ENCODE peak calls at places on chromosomes 1 and 21, in six cellular contexts. K, R, M, H, N and G are unnamed samples. For H3K27me3, the result is how much of the 10 kb centered on the place peaks cover.

GRCh38 chr1:103514920-103515503 is 10.5 kb upstream of the RNPC3 start:
- DNase-seq in K (no peak), R (no peak), M (no peak), H (no peak), N (peak), G (peak)

GRCh38 chr1:159025043-159025442 is 15.3 kb downstream of the IFI16 start:
- DNase-seq in K (no peak), R (no peak), M (no peak), H (no peak), N (no peak), G (no peak)

GRCh38 chr1:36128126-36128904 is 3.3 kb upstream of the COL8A2 start:
- DNase-seq in K (no peak), R (no peak), M (no peak), H (peak), N (peak), G (no peak)

GRCh38 chr1:87226341-87226760 is 102.3 kb upstream of the LMO4 start:
- DNase-seq in K (peak), R (peak), M (peak), H (peak), N (peak), G (peak)

GRCh38 chr1:62066713-62067112 is 127.9 kb upstream of the L1TD1 start:
- DNase-seq in K (no peak), R (no peak), M (no peak), H (no peak), N (no peak), G (peak)

GRCh38 chr1:39081266-39082139 is 55.4 kb downstream of the NDUFS5 start:
- DNase-seq in K (no peak), R (no peak), M (no peak), H (no peak), N (peak), G (no peak)

GRCh38 chr1:179917601-179918429 is 35.7 kb downstream of the TOR1AIP1 start:
- DNase-seq in K (no peak), R (no peak), M (no peak), H (no peak), N (peak), G (no peak)

GRCh38 chr1:217881607-217882332 is 250.6 kb downstream of the SPATA17 start:
- DNase-seq in K (no peak), R (no peak), M (no peak), H (no peak), N (peak), G (no peak)

GRCh38 chr1:41741244-41741643 is 177.5 kb downstream of the HIVEP3 start:
- DNase-seq in K (no peak), R (no peak), M (no peak), H (no peak), N (no peak), G (no peak)

GRCh38 chr21:21631961-21632360 is 633.8 kb downstream of the NCAM2 start:
- DNase-seq in K (no peak), R (no peak), M (no peak), H (no peak), N (peak), G (peak)

GRCh38 chr1:245153645-245154428 is 948 bp upstream of the KIF26B start:
- DNase-seq in K (no peak), R (no peak), M (no peak), H (no peak), N (peak), G (no peak)

GRCh38 chr1:14794136-14794768 is 195.8 kb downstream of the KAZN start:
- DNase-seq in K (no peak), R (no peak), M (no peak), H (no peak), N (peak), G (no peak)

GRCh38 chr1:11831945-11832725 is 15.4 kb downstream of the NPPA start:
- DNase-seq in K (no peak), R (no peak), M (no peak), H (no peak), N (no peak), G (no peak)

GRCh38 chr1:167455786-167456446 is 62.4 kb downstream of the CD247 start:
- DNase-seq in K (no peak), R (peak), M (no peak), H (no peak), N (peak), G (peak)

GRCh38 chr1:173954179-173954578 is 37.1 kb upstream of the SERPINC1 start:
- DNase-seq in K (no peak), R (no peak), M (no peak), H (no peak), N (peak), G (no peak)

GRCh38 chr1:107640207-107640606 is 324.8 kb downstream of the VAV3 start:
- DNase-seq in K (no peak), R (no peak), M (no peak), H (no peak), N (no peak), G (no peak)

GRCh38 chr1:221877365-221877764 is 135.5 kb upstream of the DUSP10 start:
- DNase-seq in K (no peak), R (no peak), M (no peak), H (no peak), N (no peak), G (no peak)

GRCh38 chr1:36366091-36366661 is 19.5 kb downstream of the STK40 start:
- DNase-seq in K (peak), R (no peak), M (no peak), H (no peak), N (peak), G (no peak)

GRCh38 chr1:94309829-94310569 is 72.6 kb upstream of the ARHGAP29 start:
- DNase-seq in K (no peak), R (no peak), M (no peak), H (no peak), N (no peak), G (no peak)

GRCh38 chr1:6172549-6172948 is 7.6 kb downstream of the CHD5 start:
- DNase-seq in K (no peak), R (no peak), M (no peak), H (no peak), N (no peak), G (no peak)

GRCh38 chr21:35035116-35035515 is 14.0 kb downstream of the RUNX1 start:
- DNase-seq in K (no peak), R (no peak), M (no peak), H (no peak), N (no peak), G (no peak)

GRCh38 chr1:225881081-225882007 is 836 bp downstream of the TMEM63A start:
- DNase-seq in K (peak), R (peak), M (no peak), H (peak), N (peak), G (peak)

GRCh38 chr1:151508721-151509292 is 2.4 kb upstream of the CGN start:
- DNase-seq in K (no peak), R (peak), M (no peak), H (peak), N (peak), G (peak)

GRCh38 chr1:29083318-29084195 is 40.1 kb downstream of the TMEM200B start:
- DNase-seq in K (no peak), R (no peak), M (no peak), H (no peak), N (no peak), G (no peak)

GRCh38 chr1:161241682-161242081 is 3.7 kb upstream of the NR1I3 start:
- DNase-seq in K (no peak), R (no peak), M (no peak), H (no peak), N (no peak), G (no peak)

GRCh38 chr1:214102907-214103306 is 115.1 kb downstream of the PROX1 start:
- DNase-seq in K (no peak), R (no peak), M (peak), H (no peak), N (peak), G (no peak)

GRCh38 chr21:28704746-28705145 is 287.9 kb downstream of the LTN1 start:
- DNase-seq in K (no peak), R (no peak), M (no peak), H (peak), N (peak), G (no peak)

GRCh38 chr1:183293856-183294255 is 107.8 kb downstream of the LAMC2 start:
- DNase-seq in K (no peak), R (no peak), M (no peak), H (no peak), N (no peak), G (no peak)

GRCh38 chr1:216822480-216822879 is 99.3 kb upstream of the ESRRG start:
- DNase-seq in K (no peak), R (no peak), M (no peak), H (no peak), N (no peak), G (no peak)

GRCh38 chr21:35050348-35051286 is 1.5 kb upstream of the RUNX1 start:
- DNase-seq in K (no peak), R (no peak), M (no peak), H (no peak), N (peak), G (no peak)

GRCh38 chr1:193633991-193634390 is 447.6 kb upstream of the B3GALT2 start:
- DNase-seq in K (no peak), R (no peak), M (no peak), H (no peak), N (no peak), G (no peak)

GRCh38 chr1:159825564-159825963 is 1.1 kb upstream of the SLAMF8 start:
- DNase-seq in K (no peak), R (no peak), M (no peak), H (no peak), N (no peak), G (no peak)

DNA sequence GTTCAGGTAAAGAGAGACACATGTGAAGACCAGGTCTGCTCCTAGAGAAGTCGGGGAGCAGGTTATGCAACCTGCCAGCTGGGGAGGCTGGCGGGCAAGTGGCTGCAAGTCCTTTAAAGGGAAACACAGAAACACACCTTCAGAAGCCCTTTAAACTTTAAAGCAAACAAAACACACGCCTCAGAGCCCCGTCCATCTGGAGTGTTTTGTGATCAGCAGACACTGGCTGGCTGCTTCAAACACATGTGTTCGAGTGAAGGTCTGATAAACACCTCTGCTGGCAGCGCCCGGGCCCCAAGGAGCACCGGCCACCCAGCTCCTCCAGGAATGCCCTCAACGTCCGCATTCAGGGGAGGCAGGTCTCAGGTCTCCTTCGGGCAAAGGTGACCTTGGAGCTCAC is 15.2 kb downstream of the RIPK4 start:
- DNase-seq in K (no peak), R (peak), M (no peak), H (peak), N (no peak), G (peak)
- H3K27ac ChIP-seq in K (no peak), R (peak), M (peak), H (peak), N (peak), G (no peak)

DNA sequence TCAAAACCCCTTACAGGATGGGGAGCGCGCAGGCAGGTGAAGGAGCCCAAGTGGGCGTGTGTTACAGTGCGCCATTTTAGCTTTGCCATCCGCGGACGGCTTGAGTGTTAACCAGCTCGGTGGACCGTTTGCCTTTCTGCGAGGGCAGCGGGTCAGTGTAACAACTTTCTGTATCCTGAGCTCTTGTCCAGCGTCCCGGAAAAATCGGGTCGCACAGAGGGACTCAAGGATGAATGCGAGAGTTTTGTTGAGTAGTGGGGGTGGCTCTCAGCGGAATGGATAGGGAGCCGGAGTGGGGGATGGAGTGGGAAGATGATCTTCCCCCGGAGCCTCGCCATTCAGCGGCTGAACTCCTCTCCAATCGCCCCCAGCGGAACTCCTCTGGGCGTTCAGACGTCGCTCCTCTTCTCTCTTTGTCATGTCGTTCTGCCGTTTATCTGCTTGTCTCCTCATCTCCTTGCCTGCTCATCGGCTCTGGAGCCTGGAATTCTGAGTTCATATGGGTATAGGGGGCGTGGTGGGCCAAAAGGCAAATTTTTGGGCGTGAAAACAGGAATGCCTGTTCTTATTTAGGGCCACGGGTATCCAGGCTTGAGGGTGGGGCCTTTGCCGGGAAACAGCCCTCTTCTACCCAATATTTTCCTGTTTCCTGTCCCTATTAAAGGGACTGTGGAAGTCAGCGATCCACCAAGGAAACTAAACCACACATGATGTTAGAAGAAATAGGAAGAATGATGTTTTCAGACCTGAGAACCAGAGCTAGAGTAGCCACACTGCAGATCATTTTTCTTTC is 295.5 kb downstream of the CTH start:
- DNase-seq in K (peak), R (no peak), M (no peak), H (no peak), N (no peak), G (no peak)
- H3K4me3 ChIP-seq in K (peak), R (peak), M (no peak), H (peak), N (peak), G (no peak)

GRCh38 chr1:66732407-66733166 is 19.7 kb upstream of the DYNLT5 start:
- DNase-seq in K (no peak), R (no peak), M (no peak), H (no peak), N (no peak), G (no peak)
- H3K27me3 ChIP-seq in K (under half), R (under half), M (under half), H (under half), N (under half), G (under half)

GRCh38 chr1:185645686-185646085 is 88.5 kb upstream of the HMCN1 start:
- DNase-seq in K (no peak), R (no peak), M (no peak), H (no peak), N (peak), G (no peak)

GRCh38 chr1:185648858-185649589 is 85.2 kb upstream of the HMCN1 start:
- DNase-seq in K (no peak), R (no peak), M (no peak), H (no peak), N (no peak), G (no peak)

GRCh38 chr1:185646202-185646683 is 87.9 kb upstream of the HMCN1 start:
- DNase-seq in K (no peak), R (peak), M (peak), H (peak), N (peak), G (peak)

GRCh38 chr1:185644531-185644930 is 89.7 kb upstream of the HMCN1 start:
- DNase-seq in K (no peak), R (no peak), M (no peak), H (no peak), N (peak), G (no peak)

DNA sequence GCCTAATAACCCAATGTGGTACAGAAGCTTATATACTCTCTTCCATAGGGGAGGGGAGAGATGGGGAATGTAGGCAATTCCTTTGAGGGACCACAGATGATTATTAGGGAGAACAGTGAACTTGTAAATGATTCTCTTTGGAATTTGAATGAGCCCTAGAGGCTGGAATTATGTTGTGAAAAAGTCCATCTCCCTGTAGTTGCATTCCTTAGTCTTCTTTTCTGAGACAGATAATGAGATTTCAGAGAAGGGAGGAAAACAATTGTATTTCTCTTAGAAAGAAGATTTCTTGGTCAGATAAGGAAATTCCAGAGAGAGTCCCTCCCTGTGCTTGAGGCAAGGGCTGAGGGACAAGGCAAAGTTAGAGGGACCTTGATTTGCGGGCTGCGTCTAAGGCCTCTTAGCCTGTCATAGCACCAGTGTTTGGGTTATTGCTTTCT is 89.0 kb upstream of the HMCN1 start:
- DNase-seq in K (no peak), R (no peak), M (no peak), H (no peak), N (peak), G (no peak)
- H3K27ac ChIP-seq in K (peak), R (no peak), M (peak), H (peak), N (no peak), G (no peak)